ENCODE peak calls at places on chromosomes 5 and 9, in eight cellular contexts. One of them, this sample, is unnamed.

GRCh38 chr9:93902051-93902779 is 52.9 kb downstream of the BARX1 start:
- DNase-seq in kidney glomerular epithelial cell: no peak
- DNase-seq in lung microvascular endothelial cell: no peak
- DNase-seq in activated T-helper 1 cell treated with Interleukin-2 at 50 U/mL for 16 hours: no peak
- DNase-seq in astrocyte of the spinal cord: no peak
- DNase-seq in putamen: no peak
- DNase-seq in activated T-cell treated with anti-CD3 and anti-CD28 coated beads for 4 hours: no peak
- DNase-seq in SK-N-SH: no peak
- DNase-seq in this sample: no peak

GRCh38 chr9:105328296-105328695 is 83.8 kb downstream of the SLC44A1 start:
- DNase-seq in putamen: no peak
- DNase-seq in astrocyte of the spinal cord: no peak
- DNase-seq in kidney glomerular epithelial cell: no peak
- DNase-seq in SK-N-SH: no peak
- DNase-seq in activated T-cell treated with anti-CD3 and anti-CD28 coated beads for 4 hours: no peak
- DNase-seq in lung microvascular endothelial cell: no peak
- DNase-seq in activated T-helper 1 cell treated with Interleukin-2 at 50 U/mL for 16 hours: no peak
- DNase-seq in this sample: no peak

GRCh38 chr5:104498281-104498680 is 935.7 kb upstream of the NUDT12 start:
- DNase-seq in activated T-helper 1 cell treated with Interleukin-2 at 50 U/mL for 16 hours: no peak
- DNase-seq in putamen: no peak
- DNase-seq in activated T-cell treated with anti-CD3 and anti-CD28 coated beads for 4 hours: no peak
- DNase-seq in kidney glomerular epithelial cell: no peak
- DNase-seq in lung microvascular endothelial cell: no peak
- DNase-seq in astrocyte of the spinal cord: peak
- DNase-seq in SK-N-SH: no peak
- DNase-seq in this sample: no peak

GRCh38 chr5:146130440-146131045 is 25.2 kb upstream of the PLAC8L1 start:
- DNase-seq in activated T-helper 1 cell treated with Interleukin-2 at 50 U/mL for 16 hours: no peak
- DNase-seq in kidney glomerular epithelial cell: peak
- DNase-seq in activated T-cell treated with anti-CD3 and anti-CD28 coated beads for 4 hours: no peak
- DNase-seq in SK-N-SH: no peak
- DNase-seq in astrocyte of the spinal cord: peak
- DNase-seq in lung microvascular endothelial cell: peak
- DNase-seq in putamen: peak
- DNase-seq in this sample: no peak

GRCh38 chr5:140141241-140141640 is 15.5 kb downstream of the IGIP start:
- DNase-seq in kidney glomerular epithelial cell: no peak
- DNase-seq in lung microvascular endothelial cell: no peak
- DNase-seq in putamen: no peak
- DNase-seq in activated T-helper 1 cell treated with Interleukin-2 at 50 U/mL for 16 hours: no peak
- DNase-seq in astrocyte of the spinal cord: no peak
- DNase-seq in activated T-cell treated with anti-CD3 and anti-CD28 coated beads for 4 hours: no peak
- DNase-seq in SK-N-SH: no peak
- DNase-seq in this sample: peak

GRCh38 chr9:122849546-122849945 is 21.2 kb upstream of the PDCL start:
- DNase-seq in kidney glomerular epithelial cell: no peak
- DNase-seq in activated T-helper 1 cell treated with Interleukin-2 at 50 U/mL for 16 hours: no peak
- DNase-seq in SK-N-SH: no peak
- DNase-seq in lung microvascular endothelial cell: no peak
- DNase-seq in activated T-cell treated with anti-CD3 and anti-CD28 coated beads for 4 hours: no peak
- DNase-seq in putamen: no peak
- DNase-seq in astrocyte of the spinal cord: no peak
- DNase-seq in this sample: no peak

GRCh38 chr9:121405899-121406298 is 35.8 kb upstream of the STOM start:
- DNase-seq in putamen: no peak
- DNase-seq in kidney glomerular epithelial cell: no peak
- DNase-seq in astrocyte of the spinal cord: no peak
- DNase-seq in activated T-helper 1 cell treated with Interleukin-2 at 50 U/mL for 16 hours: no peak
- DNase-seq in SK-N-SH: no peak
- DNase-seq in activated T-cell treated with anti-CD3 and anti-CD28 coated beads for 4 hours: no peak
- DNase-seq in lung microvascular endothelial cell: no peak
- DNase-seq in this sample: no peak

GRCh38 chr9:12973702-12974101 is 198.9 kb downstream of the LURAP1L start:
- DNase-seq in putamen: no peak
- DNase-seq in astrocyte of the spinal cord: no peak
- DNase-seq in SK-N-SH: no peak
- DNase-seq in kidney glomerular epithelial cell: no peak
- DNase-seq in activated T-helper 1 cell treated with Interleukin-2 at 50 U/mL for 16 hours: no peak
- DNase-seq in lung microvascular endothelial cell: no peak
- DNase-seq in activated T-cell treated with anti-CD3 and anti-CD28 coated beads for 4 hours: no peak
- DNase-seq in this sample: no peak

GRCh38 chr5:9405196-9405754 is 140.6 kb downstream of the SEMA5A start:
- DNase-seq in putamen: no peak
- DNase-seq in SK-N-SH: no peak
- DNase-seq in lung microvascular endothelial cell: no peak
- DNase-seq in activated T-helper 1 cell treated with Interleukin-2 at 50 U/mL for 16 hours: no peak
- DNase-seq in kidney glomerular epithelial cell: no peak
- DNase-seq in astrocyte of the spinal cord: no peak
- DNase-seq in activated T-cell treated with anti-CD3 and anti-CD28 coated beads for 4 hours: no peak
- DNase-seq in this sample: no peak

GRCh38 chr5:158640581-158640980 is 459.1 kb downstream of the EBF1 start:
- DNase-seq in lung microvascular endothelial cell: no peak
- DNase-seq in SK-N-SH: no peak
- DNase-seq in activated T-cell treated with anti-CD3 and anti-CD28 coated beads for 4 hours: no peak
- DNase-seq in activated T-helper 1 cell treated with Interleukin-2 at 50 U/mL for 16 hours: no peak
- DNase-seq in astrocyte of the spinal cord: no peak
- DNase-seq in putamen: no peak
- DNase-seq in kidney glomerular epithelial cell: peak
- DNase-seq in this sample: no peak

GRCh38 chr5:15425802-15426201 is 74.2 kb upstream of the FBXL7 start:
- DNase-seq in astrocyte of the spinal cord: peak
- DNase-seq in kidney glomerular epithelial cell: peak
- DNase-seq in SK-N-SH: no peak
- DNase-seq in putamen: no peak
- DNase-seq in activated T-helper 1 cell treated with Interleukin-2 at 50 U/mL for 16 hours: no peak
- DNase-seq in lung microvascular endothelial cell: peak
- DNase-seq in activated T-cell treated with anti-CD3 and anti-CD28 coated beads for 4 hours: no peak
- DNase-seq in this sample: no peak

GRCh38 chr5:1462358-1462757 is 17.1 kb upstream of the SLC6A3 start:
- DNase-seq in putamen: no peak
- DNase-seq in lung microvascular endothelial cell: no peak
- DNase-seq in SK-N-SH: peak
- DNase-seq in astrocyte of the spinal cord: no peak
- DNase-seq in activated T-cell treated with anti-CD3 and anti-CD28 coated beads for 4 hours: no peak
- DNase-seq in kidney glomerular epithelial cell: no peak
- DNase-seq in activated T-helper 1 cell treated with Interleukin-2 at 50 U/mL for 16 hours: no peak
- DNase-seq in this sample: no peak

GRCh38 chr5:131209506-131210191 is 38.9 kb downstream of the LYRM7 start:
- DNase-seq in astrocyte of the spinal cord: no peak
- DNase-seq in activated T-cell treated with anti-CD3 and anti-CD28 coated beads for 4 hours: peak
- DNase-seq in putamen: no peak
- DNase-seq in kidney glomerular epithelial cell: no peak
- DNase-seq in lung microvascular endothelial cell: no peak
- DNase-seq in SK-N-SH: no peak
- DNase-seq in activated T-helper 1 cell treated with Interleukin-2 at 50 U/mL for 16 hours: peak
- DNase-seq in this sample: no peak

GRCh38 chr5:162842725-162843124 is 594.7 kb upstream of the CCNG1 start:
- DNase-seq in kidney glomerular epithelial cell: no peak
- DNase-seq in putamen: no peak
- DNase-seq in activated T-helper 1 cell treated with Interleukin-2 at 50 U/mL for 16 hours: no peak
- DNase-seq in activated T-cell treated with anti-CD3 and anti-CD28 coated beads for 4 hours: no peak
- DNase-seq in lung microvascular endothelial cell: no peak
- DNase-seq in SK-N-SH: no peak
- DNase-seq in astrocyte of the spinal cord: no peak
- DNase-seq in this sample: no peak

GRCh38 chr5:37839441-37840035 is 303 bp downstream of the GDNF start:
- DNase-seq in putamen: peak
- DNase-seq in kidney glomerular epithelial cell: no peak
- DNase-seq in activated T-cell treated with anti-CD3 and anti-CD28 coated beads for 4 hours: no peak
- DNase-seq in SK-N-SH: peak
- DNase-seq in activated T-helper 1 cell treated with Interleukin-2 at 50 U/mL for 16 hours: no peak
- DNase-seq in lung microvascular endothelial cell: peak
- DNase-seq in astrocyte of the spinal cord: no peak
- DNase-seq in this sample: no peak

GRCh38 chr9:128206484-128206883 is 3.3 kb downstream of the DNM1 start:
- DNase-seq in astrocyte of the spinal cord: no peak
- DNase-seq in SK-N-SH: no peak
- DNase-seq in activated T-helper 1 cell treated with Interleukin-2 at 50 U/mL for 16 hours: no peak
- DNase-seq in putamen: no peak
- DNase-seq in lung microvascular endothelial cell: no peak
- DNase-seq in activated T-cell treated with anti-CD3 and anti-CD28 coated beads for 4 hours: no peak
- DNase-seq in kidney glomerular epithelial cell: no peak
- DNase-seq in this sample: no peak

GRCh38 chr5:39207628-39208027 is 11.7 kb downstream of the FYB1 start:
- DNase-seq in kidney glomerular epithelial cell: no peak
- DNase-seq in lung microvascular endothelial cell: no peak
- DNase-seq in activated T-cell treated with anti-CD3 and anti-CD28 coated beads for 4 hours: no peak
- DNase-seq in astrocyte of the spinal cord: no peak
- DNase-seq in SK-N-SH: no peak
- DNase-seq in activated T-helper 1 cell treated with Interleukin-2 at 50 U/mL for 16 hours: no peak
- DNase-seq in putamen: no peak
- DNase-seq in this sample: no peak

GRCh38 chr9:114281421-114282103 is 41.3 kb upstream of the ORM1 start:
- DNase-seq in activated T-cell treated with anti-CD3 and anti-CD28 coated beads for 4 hours: no peak
- DNase-seq in lung microvascular endothelial cell: no peak
- DNase-seq in putamen: no peak
- DNase-seq in astrocyte of the spinal cord: peak
- DNase-seq in kidney glomerular epithelial cell: no peak
- DNase-seq in SK-N-SH: peak
- DNase-seq in activated T-helper 1 cell treated with Interleukin-2 at 50 U/mL for 16 hours: no peak
- DNase-seq in this sample: no peak

GRCh38 chr5:6730407-6730806 is 17.2 kb downstream of the TENT4A start:
- DNase-seq in astrocyte of the spinal cord: no peak
- DNase-seq in activated T-helper 1 cell treated with Interleukin-2 at 50 U/mL for 16 hours: no peak
- DNase-seq in kidney glomerular epithelial cell: no peak
- DNase-seq in lung microvascular endothelial cell: no peak
- DNase-seq in putamen: no peak
- DNase-seq in SK-N-SH: no peak
- DNase-seq in activated T-cell treated with anti-CD3 and anti-CD28 coated beads for 4 hours: no peak
- DNase-seq in this sample: no peak

GRCh38 chr9:12875216-12875615 is 100.4 kb downstream of the LURAP1L start:
- DNase-seq in activated T-helper 1 cell treated with Interleukin-2 at 50 U/mL for 16 hours: no peak
- DNase-seq in putamen: no peak
- DNase-seq in activated T-cell treated with anti-CD3 and anti-CD28 coated beads for 4 hours: no peak
- DNase-seq in SK-N-SH: no peak
- DNase-seq in astrocyte of the spinal cord: no peak
- DNase-seq in lung microvascular endothelial cell: no peak
- DNase-seq in kidney glomerular epithelial cell: no peak
- DNase-seq in this sample: no peak

GRCh38 chr9:125674981-125675973 is 31.7 kb downstream of the MAPKAP1 start:
- DNase-seq in activated T-helper 1 cell treated with Interleukin-2 at 50 U/mL for 16 hours: no peak
- DNase-seq in activated T-cell treated with anti-CD3 and anti-CD28 coated beads for 4 hours: no peak
- DNase-seq in SK-N-SH: no peak
- DNase-seq in astrocyte of the spinal cord: peak
- DNase-seq in putamen: no peak
- DNase-seq in lung microvascular endothelial cell: peak
- DNase-seq in kidney glomerular epithelial cell: peak
- DNase-seq in this sample: no peak

GRCh38 chr5:151214614-151215545 is 9.0 kb downstream of the CCDC69 start:
- DNase-seq in putamen: no peak
- DNase-seq in lung microvascular endothelial cell: no peak
- DNase-seq in kidney glomerular epithelial cell: no peak
- DNase-seq in SK-N-SH: no peak
- DNase-seq in activated T-cell treated with anti-CD3 and anti-CD28 coated beads for 4 hours: no peak
- DNase-seq in activated T-helper 1 cell treated with Interleukin-2 at 50 U/mL for 16 hours: no peak
- DNase-seq in astrocyte of the spinal cord: no peak
- DNase-seq in this sample: no peak

GRCh38 chr5:38547257-38547656 is 9.2 kb downstream of the LIFR start:
- DNase-seq in kidney glomerular epithelial cell: no peak
- DNase-seq in SK-N-SH: no peak
- DNase-seq in putamen: no peak
- DNase-seq in activated T-helper 1 cell treated with Interleukin-2 at 50 U/mL for 16 hours: no peak
- DNase-seq in activated T-cell treated with anti-CD3 and anti-CD28 coated beads for 4 hours: no peak
- DNase-seq in astrocyte of the spinal cord: no peak
- DNase-seq in lung microvascular endothelial cell: no peak
- DNase-seq in this sample: no peak

GRCh38 chr5:83306572-83307241 is 164.8 kb upstream of the VCAN start:
- DNase-seq in SK-N-SH: no peak
- DNase-seq in activated T-cell treated with anti-CD3 and anti-CD28 coated beads for 4 hours: no peak
- DNase-seq in kidney glomerular epithelial cell: peak
- DNase-seq in lung microvascular endothelial cell: no peak
- DNase-seq in astrocyte of the spinal cord: peak
- DNase-seq in activated T-helper 1 cell treated with Interleukin-2 at 50 U/mL for 16 hours: no peak
- DNase-seq in putamen: peak
- DNase-seq in this sample: no peak

GRCh38 chr5:73960426-73960825 is 334.4 kb downstream of the ARHGEF28 start:
- DNase-seq in putamen: no peak
- DNase-seq in SK-N-SH: no peak
- DNase-seq in activated T-helper 1 cell treated with Interleukin-2 at 50 U/mL for 16 hours: no peak
- DNase-seq in activated T-cell treated with anti-CD3 and anti-CD28 coated beads for 4 hours: no peak
- DNase-seq in lung microvascular endothelial cell: no peak
- DNase-seq in kidney glomerular epithelial cell: no peak
- DNase-seq in astrocyte of the spinal cord: no peak
- DNase-seq in this sample: no peak

GRCh38 chr5:169956756-169957155 is 23.5 kb downstream of the INSYN2B start:
- DNase-seq in kidney glomerular epithelial cell: no peak
- DNase-seq in putamen: peak
- DNase-seq in astrocyte of the spinal cord: no peak
- DNase-seq in lung microvascular endothelial cell: no peak
- DNase-seq in activated T-cell treated with anti-CD3 and anti-CD28 coated beads for 4 hours: no peak
- DNase-seq in SK-N-SH: no peak
- DNase-seq in activated T-helper 1 cell treated with Interleukin-2 at 50 U/mL for 16 hours: no peak
- DNase-seq in this sample: no peak